ENCODE peak calls at places on chromosome 19, in six cellular contexts. One of them, this sample, is unnamed.

GRCh38 chr19:50418186-50419021 is at the start of gene SPIB:
- DNase-seq in activated CD8-positive, alpha-beta T cell treated with anti-CD3 and anti-CD28 coated beads for 36 hours: no peak
- DNase-seq in CD8-positive, alpha-beta memory T cell: no peak
- DNase-seq in T-helper 9 cell: no peak
- DNase-seq in astrocyte of the spinal cord: no peak
- DNase-seq in progenitor cell of endocrine pancreas: no peak
- DNase-seq in this sample: no peak

GRCh38 chr19:40592170-40592569 is 9.0 kb upstream of the LTBP4 start:
- DNase-seq in activated CD8-positive, alpha-beta T cell treated with anti-CD3 and anti-CD28 coated beads for 36 hours: no peak
- DNase-seq in CD8-positive, alpha-beta memory T cell: no peak
- DNase-seq in T-helper 9 cell: no peak
- DNase-seq in astrocyte of the spinal cord: peak
- DNase-seq in progenitor cell of endocrine pancreas: no peak
- DNase-seq in this sample: peak

GRCh38 chr19:45952691-45953505 is 20.8 kb downstream of the NOVA2 start:
- DNase-seq in activated CD8-positive, alpha-beta T cell treated with anti-CD3 and anti-CD28 coated beads for 36 hours: peak
- DNase-seq in CD8-positive, alpha-beta memory T cell: peak
- DNase-seq in T-helper 9 cell: peak
- DNase-seq in astrocyte of the spinal cord: peak
- DNase-seq in progenitor cell of endocrine pancreas: peak
- DNase-seq in this sample: peak

GRCh38 chr19:38216785-38217746 is 7.0 kb downstream of the DPF1 start:
- DNase-seq in activated CD8-positive, alpha-beta T cell treated with anti-CD3 and anti-CD28 coated beads for 36 hours: no peak
- DNase-seq in CD8-positive, alpha-beta memory T cell: no peak
- DNase-seq in T-helper 9 cell: no peak
- DNase-seq in astrocyte of the spinal cord: no peak
- DNase-seq in progenitor cell of endocrine pancreas: no peak
- DNase-seq in this sample: no peak

GRCh38 chr19:1373534-1374249 is 10.0 kb upstream of the NDUFS7 start:
- DNase-seq in activated CD8-positive, alpha-beta T cell treated with anti-CD3 and anti-CD28 coated beads for 36 hours: no peak
- DNase-seq in CD8-positive, alpha-beta memory T cell: no peak
- DNase-seq in T-helper 9 cell: no peak
- DNase-seq in astrocyte of the spinal cord: peak
- DNase-seq in progenitor cell of endocrine pancreas: no peak
- DNase-seq in this sample: no peak

GRCh38 chr19:813359-814107 is 8.2 kb downstream of the PLPPR3 start:
- DNase-seq in activated CD8-positive, alpha-beta T cell treated with anti-CD3 and anti-CD28 coated beads for 36 hours: no peak
- DNase-seq in CD8-positive, alpha-beta memory T cell: no peak
- DNase-seq in T-helper 9 cell: no peak
- DNase-seq in astrocyte of the spinal cord: no peak
- DNase-seq in progenitor cell of endocrine pancreas: no peak
- DNase-seq in this sample: no peak

GRCh38 chr19:7751157-7751783 is 3.9 kb upstream of the CD209 start:
- DNase-seq in activated CD8-positive, alpha-beta T cell treated with anti-CD3 and anti-CD28 coated beads for 36 hours: peak
- DNase-seq in CD8-positive, alpha-beta memory T cell: no peak
- DNase-seq in T-helper 9 cell: no peak
- DNase-seq in astrocyte of the spinal cord: no peak
- DNase-seq in progenitor cell of endocrine pancreas: no peak
- DNase-seq in this sample: no peak

GRCh38 chr19:15123031-15123890 is 16.1 kb downstream of the SYDE1 start:
- DNase-seq in activated CD8-positive, alpha-beta T cell treated with anti-CD3 and anti-CD28 coated beads for 36 hours: no peak
- DNase-seq in CD8-positive, alpha-beta memory T cell: no peak
- DNase-seq in T-helper 9 cell: no peak
- DNase-seq in astrocyte of the spinal cord: no peak
- DNase-seq in progenitor cell of endocrine pancreas: no peak
- DNase-seq in this sample: no peak

GRCh38 chr19:51166846-51167490 is 24.9 kb downstream of the SIGLEC7 start:
- DNase-seq in activated CD8-positive, alpha-beta T cell treated with anti-CD3 and anti-CD28 coated beads for 36 hours: peak
- DNase-seq in CD8-positive, alpha-beta memory T cell: peak
- DNase-seq in T-helper 9 cell: no peak
- DNase-seq in astrocyte of the spinal cord: no peak
- DNase-seq in progenitor cell of endocrine pancreas: no peak
- DNase-seq in this sample: no peak

GRCh38 chr19:7159105-7159933 is 89.8 kb downstream of the ZNF557 start:
- DNase-seq in activated CD8-positive, alpha-beta T cell treated with anti-CD3 and anti-CD28 coated beads for 36 hours: no peak
- DNase-seq in CD8-positive, alpha-beta memory T cell: no peak
- DNase-seq in T-helper 9 cell: no peak
- DNase-seq in astrocyte of the spinal cord: peak
- DNase-seq in progenitor cell of endocrine pancreas: no peak
- DNase-seq in this sample: no peak

GRCh38 chr19:10237702-10238101 is 6.6 kb upstream of the S1PR2 start:
- DNase-seq in activated CD8-positive, alpha-beta T cell treated with anti-CD3 and anti-CD28 coated beads for 36 hours: no peak
- DNase-seq in CD8-positive, alpha-beta memory T cell: no peak
- DNase-seq in T-helper 9 cell: no peak
- DNase-seq in astrocyte of the spinal cord: no peak
- DNase-seq in progenitor cell of endocrine pancreas: no peak
- DNase-seq in this sample: no peak

GRCh38 chr19:12665646-12666304 is 767 bp downstream of the MAN2B1 start:
- DNase-seq in activated CD8-positive, alpha-beta T cell treated with anti-CD3 and anti-CD28 coated beads for 36 hours: peak
- DNase-seq in CD8-positive, alpha-beta memory T cell: no peak
- DNase-seq in T-helper 9 cell: no peak
- DNase-seq in astrocyte of the spinal cord: no peak
- DNase-seq in progenitor cell of endocrine pancreas: no peak
- DNase-seq in this sample: no peak

GRCh38 chr19:41353466-41354342 is at the start of gene TGFB1:
- DNase-seq in activated CD8-positive, alpha-beta T cell treated with anti-CD3 and anti-CD28 coated beads for 36 hours: peak
- DNase-seq in CD8-positive, alpha-beta memory T cell: peak
- DNase-seq in T-helper 9 cell: peak
- DNase-seq in astrocyte of the spinal cord: peak
- DNase-seq in progenitor cell of endocrine pancreas: peak
- DNase-seq in this sample: peak

GRCh38 chr19:36449059-36449670 is 30.7 kb upstream of the ZFP82 start:
- DNase-seq in activated CD8-positive, alpha-beta T cell treated with anti-CD3 and anti-CD28 coated beads for 36 hours: no peak
- DNase-seq in CD8-positive, alpha-beta memory T cell: no peak
- DNase-seq in T-helper 9 cell: no peak
- DNase-seq in astrocyte of the spinal cord: no peak
- DNase-seq in progenitor cell of endocrine pancreas: no peak
- DNase-seq in this sample: no peak